ENCODE peak calls at places on chromosomes 2 and 18, in six cellular contexts. X, A, E, S, I and B are unnamed samples.

GRCh38 chr18:35444636-35445035 is 53.1 kb downstream of the INO80C start:
- DNase-seq in E (no peak), X (no peak), A (no peak), I (no peak), S (no peak), B (no peak)

GRCh38 chr2:132478669-132479068 is 62.1 kb downstream of the GPR39 start:
- DNase-seq in I (no peak), S (no peak), A (no peak), X (no peak), E (no peak), B (no peak)

GRCh38 chr2:120704696-120705095 is 31.0 kb upstream of the GLI2 start:
- DNase-seq in A (no peak), X (no peak), I (no peak), E (no peak), S (no peak), B (no peak)

GRCh38 chr2:107437807-107438206 is 388.9 kb upstream of the RGPD4 start:
- DNase-seq in X (no peak), S (no peak), E (no peak), A (no peak), I (no peak), B (no peak)

GRCh38 chr2:170873035-170873692 is 55.9 kb upstream of the GORASP2 start:
- DNase-seq in S (peak; percentile 87), I (peak; percentile 50), X (peak; percentile 69), A (peak; percentile 79), E (peak; percentile 54), B (peak; percentile 47)

GRCh38 chr18:63313409-63313917 is 6.1 kb downstream of the BCL2 start:
- DNase-seq in E (no peak), I (no peak), X (no peak), A (no peak), S (no peak), B (no peak)

GRCh38 chr2:207727256-207727655 is 15.8 kb downstream of the CCNYL1 start:
- DNase-seq in E (no peak), I (no peak), A (no peak), S (no peak), X (no peak), B (no peak)

GRCh38 chr2:98823196-98824166 is 92.5 kb upstream of the MGAT4A start:
- DNase-seq in X (no peak), S (no peak), A (no peak), I (no peak), E (peak; percentile 15), B (no peak)

GRCh38 chr2:107325983-107326786 is 440.2 kb upstream of the ST6GAL2 start:
- DNase-seq in E (no peak), I (no peak), X (no peak), A (no peak), S (no peak), B (no peak)